ENCODE peak calls at places on chromosomes 5 and 9, in eight cellular contexts. I is HFF-Myc, B is NB4, O is fibroblast of pulmonary artery, S is heart left ventricle, R is WTC11, A is GM13976, Q is Peyer's patch. F is an unnamed sample.
A peak's percentile ranks its signal among the peaks of the same experiment; 100 is the strongest.

GRCh38 chr5:60076746-60077145 is 183.2 kb upstream of the PDE4D start:
- DNase-seq in I (no peak), B (no peak), O (no peak), S (no peak), R (no peak), A (no peak), Q (no peak), F (no peak)

GRCh38 chr9:117184173-117184572 is 230.7 kb downstream of the ASTN2 start:
- DNase-seq in I (no peak), B (no peak), O (no peak), S (no peak), R (no peak), A (no peak), Q (no peak), F (no peak)

GRCh38 chr5:81898403-81898802 is 73.4 kb upstream of the ATG10 start:
- DNase-seq in I (no peak), B (peak; percentile 83), O (no peak), S (no peak), R (no peak), A (no peak), Q (no peak), F (no peak)

GRCh38 chr5:4817742-4818141 is 322.4 kb upstream of the ADAMTS16 start:
- DNase-seq in I (no peak), B (no peak), O (no peak), S (no peak), R (no peak), A (no peak), Q (no peak), F (no peak)

GRCh38 chr5:169160405-169160901 is 140.5 kb downstream of the SLIT3 start:
- DNase-seq in I (no peak), B (no peak), O (peak; percentile 59), S (no peak), R (no peak), A (no peak), Q (no peak), F (no peak)

GRCh38 chr5:159559337-159559736 is 229.1 kb upstream of the IL12B start:
- DNase-seq in I (no peak), B (no peak), O (no peak), S (no peak), R (no peak), A (no peak), Q (no peak), F (no peak)

GRCh38 chr5:163347671-163348070 is 89.7 kb upstream of the CCNG1 start:
- DNase-seq in I (peak; percentile 30), B (peak; percentile 71), O (peak; percentile 83), S (no peak), R (peak; percentile 72), A (peak; percentile 70), Q (no peak), F (no peak)

GRCh38 chr5:149550608-149551226 is 522 bp downstream of the CSNK1A1 start:
- DNase-seq in I (no peak), B (no peak), O (no peak), S (no peak), R (no peak), A (peak; percentile 33), Q (no peak), F (no peak)

GRCh38 chr5:79689541-79690466 is at the start of gene CMYA5:
- DNase-seq in I (no peak), B (no peak), O (peak; percentile 24), S (peak; percentile 69), R (peak; percentile 70), A (no peak), Q (peak; percentile 54), F (no peak)

GRCh38 chr9:100417815-100418214 is 9.1 kb upstream of the MSANTD3 start:
- DNase-seq in I (no peak), B (no peak), O (no peak), S (no peak), R (no peak), A (no peak), Q (no peak), F (no peak)

GRCh38 chr9:1870915-1871314 is 144.2 kb upstream of the SMARCA2 start:
- DNase-seq in I (no peak), B (no peak), O (no peak), S (no peak), R (no peak), A (no peak), Q (no peak), F (no peak)

GRCh38 chr5:135119497-135119896 is 85.5 kb upstream of the PITX1 start:
- DNase-seq in I (no peak), B (peak; percentile 29), O (no peak), S (no peak), R (no peak), A (no peak), Q (peak; percentile 8), F (no peak)

GRCh38 chr5:135122797-135123196 is 88.8 kb upstream of the PITX1 start:
- DNase-seq in I (no peak), B (no peak), O (no peak), S (no peak), R (no peak), A (no peak), Q (no peak), F (no peak)

GRCh38 chr5:135116146-135116545 is 82.1 kb upstream of the PITX1 start:
- DNase-seq in I (no peak), B (peak; percentile 32), O (no peak), S (no peak), R (no peak), A (no peak), Q (no peak), F (no peak)

GRCh38 chr5:135124128-135124527 is 90.1 kb upstream of the PITX1 start:
- DNase-seq in I (no peak), B (no peak), O (no peak), S (no peak), R (no peak), A (no peak), Q (no peak), F (no peak)

GRCh38 chr5:135120951-135121350 is 86.9 kb upstream of the PITX1 start:
- DNase-seq in I (no peak), B (no peak), O (no peak), S (no peak), R (peak; percentile 57), A (no peak), Q (peak; percentile 7), F (no peak)
- TF ChIP-seq CTCF in I (no peak), B (no peak), O (no peak), S (no peak), R (no peak), A (no peak), Q (no peak), F (no peak)

DNA sequence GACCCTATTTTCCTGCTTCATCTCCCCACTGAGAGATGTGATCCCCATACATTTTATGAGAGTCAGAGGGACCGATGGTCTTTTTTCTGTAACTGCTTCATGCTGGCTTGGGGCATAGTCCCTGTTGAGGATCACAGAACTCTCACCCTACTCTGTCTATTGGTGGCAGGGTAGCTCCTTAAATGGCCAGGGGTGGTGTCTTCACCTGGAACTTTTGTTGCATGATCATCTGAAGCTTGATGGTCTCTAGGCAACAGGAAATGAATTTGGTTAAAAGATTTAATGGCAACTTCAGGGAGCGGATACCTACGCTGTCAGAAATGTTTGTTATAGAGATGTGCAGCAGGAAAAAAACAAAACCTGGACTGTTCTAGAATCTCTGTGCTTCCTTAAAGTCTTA is 87.0 kb upstream of the GLIS3 start:
- DNase-seq in I (no peak), B (no peak), O (no peak), S (no peak), R (no peak), A (no peak), Q (no peak), F (no peak)
- TF ChIP-seq CTCF in I (no peak), B (no peak), O (no peak), S (no peak), R (no peak), A (no peak), Q (peak; percentile 24), F (no peak)

DNA sequence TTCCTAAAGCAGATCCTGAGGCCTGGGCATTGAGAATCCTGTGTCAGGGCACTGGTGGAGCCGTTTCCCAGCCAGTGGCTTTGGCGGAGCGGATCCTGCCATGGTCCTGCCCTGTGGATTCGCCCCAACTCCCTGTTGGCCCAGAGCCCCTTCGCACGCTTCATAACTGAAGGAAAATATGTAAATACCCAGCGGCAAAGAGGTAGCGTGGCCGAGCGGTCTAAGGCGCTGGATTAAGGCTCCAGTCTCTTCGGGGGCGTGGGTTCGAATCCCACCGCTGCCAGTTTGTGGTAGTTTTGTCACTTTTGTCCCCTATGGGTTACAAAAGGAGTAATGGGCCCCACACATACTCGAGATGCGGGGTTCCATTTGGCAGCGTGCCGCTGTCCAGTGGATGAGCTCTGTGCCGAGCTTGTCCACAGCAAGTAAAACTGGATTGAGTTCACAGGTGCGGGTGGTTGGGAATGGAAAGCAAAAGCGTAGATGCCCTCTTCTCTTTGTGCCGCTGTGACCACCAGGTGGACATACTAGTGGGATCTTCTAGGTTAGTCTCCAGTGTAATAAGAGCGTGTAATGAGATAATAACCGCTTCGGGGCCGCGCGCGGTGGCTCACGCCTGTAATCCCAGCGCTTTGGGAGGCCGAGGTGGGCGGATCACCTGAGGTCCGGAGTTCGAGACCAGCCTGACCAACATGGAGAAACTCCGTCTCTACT is 17.3 kb downstream of the TRIM7 start:
- DNase-seq in I (no peak), B (peak; percentile 82), O (peak; percentile 82), S (peak; percentile 79), R (peak; percentile 92), A (no peak), Q (peak; percentile 63), F (peak; percentile 58)
- TF ChIP-seq CTCF in I (peak; percentile 22), B (peak; percentile 3), O (peak; percentile 31), S (no peak), R (no peak), A (no peak), Q (peak; percentile 31), F (no peak)

GRCh38 chr5:127562252-127562651 is 44.8 kb downstream of the PRRC1 start:
- DNase-seq in I (no peak), B (peak; percentile 54), O (peak; percentile 31), S (no peak), R (peak; percentile 30), A (no peak), Q (no peak), F (no peak)
- TF ChIP-seq CTCF in I (peak; percentile 31), B (peak; percentile 19), O (peak; percentile 36), S (no peak), R (no peak), A (peak; percentile 22), Q (peak; percentile 31), F (no peak)

GRCh38 chr9:120392245-120392644 is 187.7 kb downstream of the CDK5RAP2 start:
- DNase-seq in I (no peak), B (no peak), O (no peak), S (no peak), R (no peak), A (no peak), Q (no peak), F (no peak)

GRCh38 chr9:120391691-120392090 is 188.3 kb downstream of the CDK5RAP2 start:
- DNase-seq in I (no peak), B (no peak), O (no peak), S (no peak), R (no peak), A (no peak), Q (no peak), F (no peak)

GRCh38 chr9:120394058-120394669 is 185.8 kb downstream of the CDK5RAP2 start:
- DNase-seq in I (peak; percentile 84), B (peak; percentile 93), O (peak; percentile 88), S (no peak), R (no peak), A (no peak), Q (no peak), F (no peak)

GRCh38 chr9:120392711-120393110 is 187.3 kb downstream of the CDK5RAP2 start:
- DNase-seq in I (no peak), B (no peak), O (no peak), S (no peak), R (no peak), A (no peak), Q (no peak), F (no peak)

GRCh38 chr9:120393386-120394057 is 186.4 kb downstream of the CDK5RAP2 start:
- DNase-seq in I (peak; percentile 22), B (peak; percentile 81), O (peak; percentile 46), S (no peak), R (no peak), A (no peak), Q (no peak), F (no peak)
- TF ChIP-seq CTCF in I (no peak), B (no peak), O (no peak), S (no peak), R (no peak), A (no peak), Q (no peak), F (no peak)